ENCODE peak calls at places on chromosomes 4 and X, in eight cellular contexts. One of them, this sample, is unnamed. For H3K9me3, the result is how much of the 10 kb centered on the place peaks cover.

GRCh38 chrX:135295238-135295943 is 13.9 kb upstream of the ETDC start:
- DNase-seq in neural progenitor cell: peak
- DNase-seq in CD4-positive, alpha-beta memory T cell: peak
- DNase-seq in hepatocyte: peak
- DNase-seq in CD8-positive, alpha-beta memory T cell: peak
- DNase-seq in neuronal stem cell: peak
- DNase-seq in A549: no peak
- DNase-seq in uterus: no peak
- DNase-seq in this sample: peak

GRCh38 chr4:139853309-139853708 is 187.7 kb downstream of the MGST2 start:
- DNase-seq in neural progenitor cell: no peak
- DNase-seq in CD4-positive, alpha-beta memory T cell: no peak
- DNase-seq in hepatocyte: no peak
- DNase-seq in CD8-positive, alpha-beta memory T cell: no peak
- DNase-seq in neuronal stem cell: no peak
- DNase-seq in A549: no peak
- DNase-seq in uterus: no peak
- DNase-seq in this sample: no peak

GRCh38 chr4:85672116-85672515 is 197.2 kb downstream of the ARHGAP24 start:
- DNase-seq in neural progenitor cell: no peak
- DNase-seq in CD4-positive, alpha-beta memory T cell: no peak
- DNase-seq in hepatocyte: no peak
- DNase-seq in CD8-positive, alpha-beta memory T cell: no peak
- DNase-seq in neuronal stem cell: no peak
- DNase-seq in A549: no peak
- DNase-seq in uterus: no peak
- DNase-seq in this sample: no peak

GRCh38 chrX:115332832-115333231 is 43.3 kb downstream of the LUZP4 start:
- DNase-seq in neural progenitor cell: no peak
- DNase-seq in CD4-positive, alpha-beta memory T cell: no peak
- DNase-seq in hepatocyte: no peak
- DNase-seq in CD8-positive, alpha-beta memory T cell: no peak
- DNase-seq in neuronal stem cell: no peak
- DNase-seq in A549: no peak
- DNase-seq in uterus: peak
- DNase-seq in this sample: no peak

GRCh38 chr4:168521736-168522135 is 24.9 kb downstream of the PALLD start:
- DNase-seq in neural progenitor cell: no peak
- DNase-seq in CD4-positive, alpha-beta memory T cell: no peak
- DNase-seq in hepatocyte: no peak
- DNase-seq in CD8-positive, alpha-beta memory T cell: no peak
- DNase-seq in neuronal stem cell: no peak
- DNase-seq in A549: no peak
- DNase-seq in uterus: no peak
- DNase-seq in this sample: no peak

GRCh38 chrX:154696328-154697045 is 43.1 kb upstream of the CTAG2 start:
- DNase-seq in neural progenitor cell: no peak
- DNase-seq in CD4-positive, alpha-beta memory T cell: no peak
- DNase-seq in hepatocyte: no peak
- DNase-seq in CD8-positive, alpha-beta memory T cell: no peak
- DNase-seq in neuronal stem cell: no peak
- DNase-seq in A549: no peak
- DNase-seq in uterus: peak
- DNase-seq in this sample: no peak

GRCh38 chr4:94561249-94562024 is 109.7 kb downstream of the PDLIM5 start:
- DNase-seq in neural progenitor cell: no peak
- DNase-seq in CD4-positive, alpha-beta memory T cell: no peak
- DNase-seq in hepatocyte: no peak
- DNase-seq in CD8-positive, alpha-beta memory T cell: no peak
- DNase-seq in neuronal stem cell: no peak
- DNase-seq in A549: no peak
- DNase-seq in uterus: no peak
- DNase-seq in this sample: no peak

GRCh38 chrX:115713465-115713864 is 152.5 kb downstream of the PLS3 start:
- DNase-seq in neural progenitor cell: no peak
- DNase-seq in CD4-positive, alpha-beta memory T cell: no peak
- DNase-seq in hepatocyte: no peak
- DNase-seq in CD8-positive, alpha-beta memory T cell: no peak
- DNase-seq in neuronal stem cell: no peak
- DNase-seq in A549: no peak
- DNase-seq in uterus: no peak
- DNase-seq in this sample: no peak

GRCh38 chr4:47686294-47686872 is 151.5 kb downstream of the CORIN start:
- DNase-seq in neural progenitor cell: peak
- DNase-seq in CD4-positive, alpha-beta memory T cell: peak
- DNase-seq in hepatocyte: peak
- DNase-seq in CD8-positive, alpha-beta memory T cell: peak
- DNase-seq in neuronal stem cell: peak
- DNase-seq in A549: peak
- DNase-seq in uterus: peak
- DNase-seq in this sample: peak

GRCh38 chrX:24760601-24761000 is 66.9 kb downstream of the POLA1 start:
- DNase-seq in neural progenitor cell: no peak
- DNase-seq in CD4-positive, alpha-beta memory T cell: no peak
- DNase-seq in hepatocyte: no peak
- DNase-seq in CD8-positive, alpha-beta memory T cell: no peak
- DNase-seq in neuronal stem cell: no peak
- DNase-seq in A549: no peak
- DNase-seq in uterus: no peak
- DNase-seq in this sample: no peak

GRCh38 chr4:41232406-41232805 is 18.1 kb upstream of the APBB2 start:
- DNase-seq in neural progenitor cell: no peak
- DNase-seq in CD4-positive, alpha-beta memory T cell: no peak
- DNase-seq in hepatocyte: no peak
- DNase-seq in CD8-positive, alpha-beta memory T cell: no peak
- DNase-seq in neuronal stem cell: no peak
- DNase-seq in A549: no peak
- DNase-seq in uterus: no peak
- DNase-seq in this sample: no peak

GRCh38 chrX:40266490-40267333 is 169.0 kb upstream of the BCOR start:
- DNase-seq in neural progenitor cell: peak
- DNase-seq in CD4-positive, alpha-beta memory T cell: peak
- DNase-seq in hepatocyte: peak
- DNase-seq in CD8-positive, alpha-beta memory T cell: peak
- DNase-seq in neuronal stem cell: peak
- DNase-seq in A549: peak
- DNase-seq in uterus: peak
- DNase-seq in this sample: peak

GRCh38 chr4:47786958-47787370 is 50.9 kb downstream of the CORIN start:
- DNase-seq in neural progenitor cell: no peak
- DNase-seq in CD4-positive, alpha-beta memory T cell: no peak
- DNase-seq in hepatocyte: no peak
- DNase-seq in CD8-positive, alpha-beta memory T cell: no peak
- DNase-seq in neuronal stem cell: no peak
- DNase-seq in A549: no peak
- DNase-seq in uterus: no peak
- DNase-seq in this sample: no peak

GRCh38 chrX:147902270-147902669 is 9.4 kb upstream of the FMR1 start:
- DNase-seq in neural progenitor cell: no peak
- DNase-seq in CD4-positive, alpha-beta memory T cell: no peak
- DNase-seq in hepatocyte: no peak
- DNase-seq in CD8-positive, alpha-beta memory T cell: no peak
- DNase-seq in neuronal stem cell: no peak
- DNase-seq in A549: no peak
- DNase-seq in uterus: no peak
- DNase-seq in this sample: no peak

GRCh38 chrX:65253817-65254216 is 277.6 kb upstream of the ZC4H2 start:
- DNase-seq in neural progenitor cell: no peak
- DNase-seq in CD4-positive, alpha-beta memory T cell: no peak
- DNase-seq in hepatocyte: no peak
- DNase-seq in CD8-positive, alpha-beta memory T cell: no peak
- DNase-seq in neuronal stem cell: no peak
- DNase-seq in A549: no peak
- DNase-seq in uterus: no peak
- DNase-seq in this sample: no peak

GRCh38 chrX:12866451-12867377 is at the start of gene TLR7:
- DNase-seq in neural progenitor cell: no peak
- DNase-seq in CD4-positive, alpha-beta memory T cell: no peak
- DNase-seq in hepatocyte: no peak
- DNase-seq in CD8-positive, alpha-beta memory T cell: no peak
- DNase-seq in neuronal stem cell: no peak
- DNase-seq in A549: no peak
- DNase-seq in uterus: no peak
- DNase-seq in this sample: no peak

GRCh38 chrX:130704053-130705038 is 198.7 kb downstream of the ENOX2 start:
- DNase-seq in neural progenitor cell: no peak
- DNase-seq in CD4-positive, alpha-beta memory T cell: no peak
- DNase-seq in hepatocyte: peak
- DNase-seq in CD8-positive, alpha-beta memory T cell: no peak
- DNase-seq in neuronal stem cell: no peak
- DNase-seq in A549: no peak
- DNase-seq in uterus: no peak
- DNase-seq in this sample: no peak

GRCh38 chr4:130808492-130808891 is 1712.5 kb downstream of the C4orf33 start:
- DNase-seq in neural progenitor cell: peak
- DNase-seq in CD4-positive, alpha-beta memory T cell: no peak
- DNase-seq in hepatocyte: no peak
- DNase-seq in CD8-positive, alpha-beta memory T cell: no peak
- DNase-seq in neuronal stem cell: no peak
- DNase-seq in A549: no peak
- DNase-seq in uterus: no peak
- DNase-seq in this sample: no peak

GRCh38 chr4:39043058-39043696 is 11.0 kb upstream of the TMEM156 start:
- DNase-seq in neural progenitor cell: no peak
- DNase-seq in CD4-positive, alpha-beta memory T cell: no peak
- DNase-seq in hepatocyte: peak
- DNase-seq in CD8-positive, alpha-beta memory T cell: no peak
- DNase-seq in neuronal stem cell: no peak
- DNase-seq in A549: no peak
- DNase-seq in uterus: no peak
- DNase-seq in this sample: no peak

GRCh38 chr4:37389967-37390580 is 145.5 kb downstream of the NWD2 start:
- DNase-seq in neural progenitor cell: peak
- DNase-seq in CD4-positive, alpha-beta memory T cell: no peak
- DNase-seq in hepatocyte: peak
- DNase-seq in CD8-positive, alpha-beta memory T cell: no peak
- DNase-seq in neuronal stem cell: peak
- DNase-seq in A549: peak
- DNase-seq in uterus: no peak
- DNase-seq in this sample: no peak

GRCh38 chr4:29304595-29304994 is 1415.6 kb upstream of the PCDH7 start:
- DNase-seq in neural progenitor cell: no peak
- DNase-seq in CD4-positive, alpha-beta memory T cell: no peak
- DNase-seq in hepatocyte: no peak
- DNase-seq in CD8-positive, alpha-beta memory T cell: no peak
- DNase-seq in neuronal stem cell: no peak
- DNase-seq in A549: no peak
- DNase-seq in uterus: no peak
- DNase-seq in this sample: no peak

GRCh38 chr4:137949746-137950145 is 292.4 kb downstream of the SLC7A11 start:
- DNase-seq in neural progenitor cell: no peak
- DNase-seq in CD4-positive, alpha-beta memory T cell: no peak
- DNase-seq in hepatocyte: no peak
- DNase-seq in CD8-positive, alpha-beta memory T cell: no peak
- DNase-seq in neuronal stem cell: no peak
- DNase-seq in A549: no peak
- DNase-seq in uterus: no peak
- DNase-seq in this sample: no peak

GRCh38 chrX:152932598-152933175 is 34.8 kb downstream of the ZNF185 start:
- DNase-seq in neural progenitor cell: no peak
- DNase-seq in CD4-positive, alpha-beta memory T cell: no peak
- DNase-seq in hepatocyte: no peak
- DNase-seq in CD8-positive, alpha-beta memory T cell: no peak
- DNase-seq in neuronal stem cell: no peak
- DNase-seq in A549: no peak
- DNase-seq in uterus: no peak
- DNase-seq in this sample: no peak

GRCh38 chr4:76696109-76696508 is 201.8 kb downstream of the SOWAHB start:
- DNase-seq in neural progenitor cell: peak
- DNase-seq in CD4-positive, alpha-beta memory T cell: no peak
- DNase-seq in hepatocyte: no peak
- DNase-seq in CD8-positive, alpha-beta memory T cell: no peak
- DNase-seq in neuronal stem cell: peak
- DNase-seq in A549: no peak
- DNase-seq in uterus: no peak
- DNase-seq in this sample: no peak

GRCh38 chr4:41532880-41533279 is 5.1 kb upstream of the LIMCH1 start:
- DNase-seq in neural progenitor cell: no peak
- DNase-seq in CD4-positive, alpha-beta memory T cell: no peak
- DNase-seq in hepatocyte: no peak
- DNase-seq in CD8-positive, alpha-beta memory T cell: no peak
- DNase-seq in neuronal stem cell: no peak
- DNase-seq in A549: no peak
- DNase-seq in uterus: no peak
- DNase-seq in this sample: no peak

GRCh38 chr4:104491826-104492771 is 2.6 kb downstream of the CXXC4 start:
- DNase-seq in neural progenitor cell: peak
- DNase-seq in CD4-positive, alpha-beta memory T cell: peak
- DNase-seq in hepatocyte: peak
- DNase-seq in CD8-positive, alpha-beta memory T cell: no peak
- DNase-seq in neuronal stem cell: peak
- DNase-seq in A549: peak
- DNase-seq in uterus: no peak
- DNase-seq in this sample: no peak
- H3K9me3 ChIP-seq in neural progenitor cell: under half
- H3K9me3 ChIP-seq in CD4-positive, alpha-beta memory T cell: under half
- H3K9me3 ChIP-seq in hepatocyte: under half
- H3K9me3 ChIP-seq in CD8-positive, alpha-beta memory T cell: under half
- H3K9me3 ChIP-seq in neuronal stem cell: under half
- H3K9me3 ChIP-seq in A549: under half
- H3K9me3 ChIP-seq in uterus: under half
- H3K9me3 ChIP-seq in this sample: under half

GRCh38 chrX:141989802-141990201 is 86.1 kb downstream of the MAGEC1 start:
- DNase-seq in neural progenitor cell: no peak
- DNase-seq in CD4-positive, alpha-beta memory T cell: no peak
- DNase-seq in hepatocyte: no peak
- DNase-seq in CD8-positive, alpha-beta memory T cell: no peak
- DNase-seq in neuronal stem cell: no peak
- DNase-seq in A549: no peak
- DNase-seq in uterus: no peak
- DNase-seq in this sample: no peak
- H3K9me3 ChIP-seq in neural progenitor cell: under half
- H3K9me3 ChIP-seq in CD4-positive, alpha-beta memory T cell: under half
- H3K9me3 ChIP-seq in hepatocyte: under half
- H3K9me3 ChIP-seq in CD8-positive, alpha-beta memory T cell: under half
- H3K9me3 ChIP-seq in neuronal stem cell: under half
- H3K9me3 ChIP-seq in A549: under half
- H3K9me3 ChIP-seq in uterus: under half
- H3K9me3 ChIP-seq in this sample: under half

DNA sequence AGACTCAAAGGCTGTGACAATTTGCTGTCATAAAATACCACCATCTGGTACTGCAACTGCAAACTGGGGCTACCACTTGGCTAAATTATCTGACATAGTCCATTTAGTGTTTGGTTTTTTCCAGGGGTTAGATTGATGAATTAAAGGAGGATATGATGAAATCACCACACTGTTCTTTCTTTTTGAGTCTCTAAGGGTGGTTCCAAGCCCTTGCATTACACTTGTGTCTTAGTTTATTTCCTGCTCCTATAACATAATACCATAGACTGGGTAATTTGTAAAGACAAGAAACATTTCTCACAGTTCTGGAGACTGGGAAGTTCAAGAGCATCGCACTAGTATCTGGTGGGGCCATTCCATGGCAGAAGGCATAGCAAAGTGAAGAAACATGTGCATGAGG is 32.0 kb upstream of the CD38 start:
- DNase-seq in neural progenitor cell: no peak
- DNase-seq in CD4-positive, alpha-beta memory T cell: no peak
- DNase-seq in hepatocyte: no peak
- DNase-seq in CD8-positive, alpha-beta memory T cell: no peak
- DNase-seq in neuronal stem cell: no peak
- DNase-seq in A549: no peak
- DNase-seq in uterus: no peak
- DNase-seq in this sample: no peak
- H3K9me3 ChIP-seq in neural progenitor cell: under half
- H3K9me3 ChIP-seq in CD4-positive, alpha-beta memory T cell: under half
- H3K9me3 ChIP-seq in hepatocyte: under half
- H3K9me3 ChIP-seq in CD8-positive, alpha-beta memory T cell: under half
- H3K9me3 ChIP-seq in neuronal stem cell: under half
- H3K9me3 ChIP-seq in A549: under half
- H3K9me3 ChIP-seq in uterus: under half
- H3K9me3 ChIP-seq in this sample: under half

GRCh38 chrX:82141942-82142341 is 940.0 kb downstream of the SH3BGRL start:
- DNase-seq in neural progenitor cell: no peak
- DNase-seq in CD4-positive, alpha-beta memory T cell: peak
- DNase-seq in hepatocyte: no peak
- DNase-seq in CD8-positive, alpha-beta memory T cell: peak
- DNase-seq in neuronal stem cell: no peak
- DNase-seq in A549: no peak
- DNase-seq in uterus: no peak
- DNase-seq in this sample: no peak
- H3K9me3 ChIP-seq in neural progenitor cell: under half
- H3K9me3 ChIP-seq in CD4-positive, alpha-beta memory T cell: under half
- H3K9me3 ChIP-seq in hepatocyte: under half
- H3K9me3 ChIP-seq in CD8-positive, alpha-beta memory T cell: under half
- H3K9me3 ChIP-seq in neuronal stem cell: under half
- H3K9me3 ChIP-seq in A549: under half
- H3K9me3 ChIP-seq in uterus: under half
- H3K9me3 ChIP-seq in this sample: under half